ENCODE peak calls at places on chromosomes 3 and 15, in nine cellular contexts. W, R, F, T, L, Z, I, G and M are unnamed samples.

GRCh38 chr15:83747050-83747717 is 93.3 kb downstream of the ADAMTSL3 start:
- DNase-seq in Z (no peak), F (no peak), G (peak), W (no peak), L (no peak), R (no peak), T (no peak), I (peak), M (no peak)

GRCh38 chr15:83225449-83225848 is 17.8 kb upstream of the HDGFL3 start:
- DNase-seq in Z (no peak), F (no peak), W (no peak), L (no peak), G (no peak), T (no peak), I (no peak), R (no peak), M (no peak)

GRCh38 chr3:69329897-69330296 is 56.0 kb downstream of the FRMD4B start:
- DNase-seq in I (no peak), W (no peak), Z (no peak), T (no peak), L (no peak), G (no peak), R (no peak), F (no peak), M (no peak)

GRCh38 chr3:128163432-128163831 is 10.2 kb downstream of the EEFSEC start:
- DNase-seq in Z (no peak), R (no peak), I (no peak), W (no peak), L (no peak), T (no peak), F (no peak), G (no peak), M (no peak)

GRCh38 chr15:100713163-100713867 is 110.9 kb downstream of the ASB7 start:
- DNase-seq in Z (no peak), W (no peak), L (peak), I (no peak), F (no peak), T (no peak), R (no peak), G (peak), M (no peak)

GRCh38 chr3:176562381-176562780 is 634.9 kb downstream of the TBL1XR1 start:
- DNase-seq in L (no peak), W (no peak), I (no peak), Z (no peak), F (no peak), R (no peak), G (no peak), T (no peak), M (no peak)

GRCh38 chr3:126522363-126522788 is 1.6 kb upstream of the CHST13 start:
- DNase-seq in G (peak), W (no peak), F (no peak), L (peak), Z (no peak), I (peak), R (peak), T (peak), M (peak)

GRCh38 chr3:153614563-153614962 is 452.5 kb downstream of the RAP2B start:
- DNase-seq in R (no peak), T (no peak), F (no peak), L (no peak), I (no peak), Z (no peak), G (no peak), W (peak), M (no peak)

GRCh38 chr3:186821429-186822367 is 15.4 kb upstream of the RFC4 start:
- DNase-seq in W (peak), I (no peak), F (peak), T (no peak), Z (no peak), L (no peak), R (no peak), G (no peak), M (peak)

GRCh38 chr3:5136619-5137429 is 14.7 kb downstream of the ARL8B start:
- DNase-seq in G (no peak), F (no peak), T (peak), R (peak), W (no peak), I (no peak), L (no peak), Z (no peak), M (peak)

GRCh38 chr3:50221413-50222168 is 14.4 kb upstream of the GNAI2 start:
- DNase-seq in G (no peak), F (no peak), W (no peak), T (no peak), Z (no peak), L (no peak), R (no peak), I (no peak), M (no peak)

GRCh38 chr15:88900309-88900981 is 5.1 kb upstream of the HAPLN3 start:
- DNase-seq in R (no peak), L (no peak), T (no peak), F (no peak), W (no peak), Z (no peak), G (peak), I (no peak), M (no peak)

GRCh38 chr15:84826369-84826823 is 9.2 kb downstream of the ALPK3 start:
- DNase-seq in Z (no peak), G (peak), T (peak), L (no peak), F (no peak), I (no peak), W (no peak), R (no peak), M (no peak)

GRCh38 chr3:110855207-110855606 is 216.4 kb upstream of the NECTIN3 start:
- DNase-seq in L (no peak), Z (no peak), F (no peak), W (no peak), I (no peak), T (no peak), R (no peak), G (no peak), M (no peak)

GRCh38 chr15:27095809-27096580 is 125.0 kb downstream of the GABRG3 start:
- DNase-seq in L (no peak), G (no peak), R (no peak), T (no peak), I (no peak), W (no peak), F (peak), Z (no peak), M (no peak)

GRCh38 chr3:98763814-98764691 is 913 bp downstream of the ST3GAL6 start:
- DNase-seq in I (no peak), R (no peak), G (no peak), F (no peak), Z (no peak), T (no peak), W (no peak), L (peak), M (no peak)

GRCh38 chr3:196624907-196625306 is 14.6 kb upstream of the NRROS start:
- DNase-seq in F (no peak), G (no peak), T (no peak), W (no peak), I (no peak), R (no peak), L (peak), Z (no peak), M (no peak)

GRCh38 chr15:79812536-79812935 is 84.3 kb downstream of the MTHFS start:
- DNase-seq in T (no peak), W (no peak), Z (no peak), G (no peak), F (no peak), L (no peak), R (no peak), I (no peak), M (no peak)

GRCh38 chr3:13539671-13540070 is 9.3 kb upstream of the FBLN2 start:
- DNase-seq in G (no peak), T (no peak), F (no peak), I (no peak), W (no peak), L (peak), R (no peak), Z (peak), M (no peak)

GRCh38 chr3:55910543-55910942 is 423.4 kb upstream of the WNT5A start:
- DNase-seq in R (no peak), T (no peak), L (no peak), Z (no peak), W (no peak), F (no peak), I (no peak), G (no peak), M (no peak)

GRCh38 chr3:56484525-56485024 is 16.3 kb upstream of the ERC2 start:
- DNase-seq in I (no peak), Z (no peak), W (no peak), G (no peak), F (no peak), R (no peak), T (no peak), L (no peak), M (no peak)

GRCh38 chr15:74380361-74381189 is 13.1 kb upstream of the CYP11A1 start:
- DNase-seq in L (peak), W (no peak), F (no peak), G (no peak), R (no peak), T (no peak), I (no peak), Z (no peak), M (peak)

GRCh38 chr3:97991278-97991652 is 19.0 kb upstream of the RIOX2 start:
- DNase-seq in Z (no peak), I (peak), G (no peak), W (no peak), R (no peak), F (no peak), L (no peak), T (no peak), M (no peak)

GRCh38 chr15:25859838-25860645 is 3.1 kb downstream of the ATP10A start:
- DNase-seq in I (no peak), R (peak), T (no peak), G (no peak), L (no peak), Z (no peak), F (no peak), W (no peak), M (no peak)

GRCh38 chr15:80309769-80310384 is 57.9 kb upstream of the CTXND1 start:
- DNase-seq in G (no peak), R (no peak), Z (no peak), L (no peak), F (no peak), W (peak), I (peak), T (peak), M (no peak)

GRCh38 chr3:196918968-196919367 is 23.4 kb downstream of the NCBP2 start:
- DNase-seq in I (no peak), Z (no peak), L (no peak), F (no peak), T (no peak), W (no peak), G (no peak), R (no peak), M (no peak)

GRCh38 chr3:51773529-51773928 is 5.5 kb downstream of the IQCF6 start:
- DNase-seq in Z (no peak), F (no peak), W (no peak), L (no peak), R (no peak), T (no peak), I (no peak), G (no peak), M (no peak)

GRCh38 chr3:15064835-15065549 is at the start of gene MRPS25:
- DNase-seq in W (peak), Z (peak), F (peak), R (peak), T (peak), I (peak), G (peak), L (peak), M (peak)

GRCh38 chr3:161104561-161105551 is at the start of gene B3GALNT1:
- DNase-seq in T (no peak), W (peak), G (peak), F (peak), R (no peak), L (peak), Z (no peak), I (peak), M (peak)

GRCh38 chr15:96593735-96594134 is 263.2 kb downstream of the NR2F2 start:
- DNase-seq in I (no peak), F (peak), W (no peak), R (no peak), L (no peak), Z (no peak), T (no peak), G (no peak), M (no peak)

GRCh38 chr15:36501063-36501678 is 78.3 kb upstream of the CDIN1 start:
- DNase-seq in G (peak), Z (no peak), T (peak), F (peak), L (no peak), W (peak), I (no peak), R (no peak), M (peak)

GRCh38 chr15:45084163-45084562 is 29.8 kb downstream of the DUOX2 start:
- DNase-seq in I (no peak), F (no peak), Z (no peak), G (no peak), R (no peak), L (no peak), T (no peak), W (no peak), M (no peak)

GRCh38 chr3:33115024-33115768 is 1.4 kb downstream of the CRTAP start:
- DNase-seq in G (peak), T (peak), F (no peak), R (no peak), W (peak), I (peak), Z (no peak), L (peak), M (no peak)

GRCh38 chr15:31606261-31606669 is 279.6 kb downstream of the KLF13 start:
- DNase-seq in F (no peak), I (no peak), T (no peak), Z (no peak), R (no peak), L (no peak), G (no peak), W (peak), M (no peak)

GRCh38 chr15:26888761-26889160 is 21.9 kb downstream of the GABRA5 start:
- DNase-seq in I (no peak), T (no peak), Z (no peak), R (no peak), G (no peak), F (no peak), L (no peak), W (no peak), M (peak)

GRCh38 chr3:141305436-141305835 is 62.9 kb upstream of the ZBTB38 start:
- DNase-seq in G (no peak), R (no peak), I (peak), W (peak), T (no peak), F (no peak), Z (no peak), L (no peak), M (no peak)

GRCh38 chr3:142857056-142857455 is 31.8 kb downstream of the PCOLCE2 start:
- DNase-seq in Z (peak), T (peak), R (no peak), W (no peak), L (no peak), F (no peak), G (no peak), I (peak), M (no peak)

GRCh38 chr3:102533784-102534183 is 99.0 kb downstream of the ZPLD1 start:
- DNase-seq in T (no peak), I (no peak), R (no peak), F (no peak), Z (no peak), G (no peak), L (no peak), W (no peak), M (no peak)